ENCODE peak calls at places on chromosomes 5 and 9, in four cellular contexts. X is NCI-H2171 treated with DMSO at 0.1 percent for 48 hours, P is BE2C, F is NCI-H1417. N is an unnamed sample.

GRCh38 chr5:92695123-92696084 is 885.6 kb downstream of the NR2F1-AS1 start:
- DNase-seq in X (no peak), P (no peak), F (no peak), N (no peak)

GRCh38 chr5:91301459-91301858 is 81.7 kb downstream of the ARRDC3 start:
- DNase-seq in X (no peak), P (no peak), F (no peak), N (peak)

GRCh38 chr5:103444333-103445038 is 118.1 kb downstream of the NUDT12 start:
- DNase-seq in X (no peak), P (peak), F (peak), N (no peak)

GRCh38 chr9:76530458-76531100 is 71.6 kb downstream of the GCNT1 start:
- DNase-seq in X (no peak), P (no peak), F (no peak), N (peak)

GRCh38 chr9:136626066-136626725 is 36.5 kb upstream of the EGFL7 start:
- DNase-seq in X (no peak), P (peak), F (peak), N (no peak)

GRCh38 chr5:11878846-11879245 is 25.4 kb downstream of the CTNND2 start:
- DNase-seq in X (peak), P (no peak), F (peak), N (no peak)

GRCh38 chr5:43661102-43661501 is 58.1 kb downstream of the NNT start:
- DNase-seq in X (peak), P (peak), F (peak), N (peak)

GRCh38 chr5:123035950-123036390 is 555 bp downstream of the PPIC start:
- DNase-seq in X (no peak), P (peak), F (peak), N (peak)

GRCh38 chr9:28648723-28649122 is 1075.4 kb upstream of the C9orf72 start:
- DNase-seq in X (no peak), P (no peak), F (no peak), N (no peak)

GRCh38 chr5:170312666-170313065 is 15.1 kb upstream of the LCP2 start:
- DNase-seq in X (no peak), P (no peak), F (no peak), N (peak)

GRCh38 chr5:64229163-64229774 is 63.6 kb downstream of the RNF180 start:
- DNase-seq in X (peak), P (no peak), F (peak), N (peak)

GRCh38 chr9:91623004-91623403 is 199.4 kb upstream of the NFIL3 start:
- DNase-seq in X (no peak), P (no peak), F (no peak), N (no peak)

GRCh38 chr5:115842089-115842881 is 550 bp downstream of the AP3S1 start:
- DNase-seq in X (peak), P (peak), F (peak), N (peak)

GRCh38 chr5:102591650-102592049 is 92.8 kb upstream of the SLCO6A1 start:
- DNase-seq in X (no peak), P (no peak), F (no peak), N (no peak)

GRCh38 chr5:97163360-97163764 is 19.7 kb downstream of the RIOK2 start:
- DNase-seq in X (no peak), P (no peak), F (peak), N (peak)

GRCh38 chr5:109016300-109016699 is 268.6 kb downstream of the FER start:
- DNase-seq in X (no peak), P (no peak), F (peak), N (peak)

GRCh38 chr5:89769975-89770374 is 639.6 kb downstream of the CETN3 start:
- DNase-seq in X (no peak), P (no peak), F (no peak), N (peak)

GRCh38 chr5:60883229-60883628 is 39.2 kb upstream of the ELOVL7 start:
- DNase-seq in X (no peak), P (no peak), F (peak), N (peak)

GRCh38 chr5:151094054-151094858 is 13.4 kb upstream of the TNIP1 start:
- DNase-seq in X (no peak), P (no peak), F (no peak), N (no peak)

GRCh38 chr5:180313677-180314076 is 21.8 kb upstream of the MAPK9 start:
- DNase-seq in X (no peak), P (peak), F (no peak), N (no peak)

GRCh38 chr5:1171340-1171941 is 30.0 kb upstream of the SLC6A19 start:
- DNase-seq in X (no peak), P (no peak), F (no peak), N (peak)

GRCh38 chr9:129898205-129898604 is 62.9 kb downstream of the USP20 start:
- DNase-seq in X (no peak), P (no peak), F (no peak), N (peak)

GRCh38 chr5:128674837-128675446 is 136.9 kb upstream of the FBN2 start:
- DNase-seq in X (no peak), P (peak), F (peak), N (peak)

GRCh38 chr9:109253241-109253636 is 67.6 kb downstream of the EPB41L4B start:
- DNase-seq in X (no peak), P (no peak), F (no peak), N (no peak)

GRCh38 chr5:2916076-2916682 is 164.7 kb upstream of the IRX2 start:
- DNase-seq in X (no peak), P (no peak), F (no peak), N (no peak)

GRCh38 chr9:80615964-80616363 is 1044.2 kb downstream of the TLE4 start:
- DNase-seq in X (no peak), P (no peak), F (no peak), N (peak)

GRCh38 chr9:65411336-65411735 is 126.3 kb upstream of the FOXD4L5 start:
- DNase-seq in X (no peak), P (no peak), F (no peak), N (no peak)

GRCh38 chr5:137142371-137143243 is 356.5 kb downstream of the SPOCK1 start:
- DNase-seq in X (peak), P (no peak), F (no peak), N (peak)

GRCh38 chr5:170552486-170553122 is 48.8 kb downstream of the KCNIP1 start:
- DNase-seq in X (peak), P (no peak), F (no peak), N (peak)

GRCh38 chr5:15106530-15107283 is 235.1 kb upstream of the ANKH start:
- DNase-seq in X (no peak), P (no peak), F (peak), N (no peak)

GRCh38 chr5:133421394-133421793 is 190.9 kb downstream of the FSTL4 start:
- DNase-seq in X (no peak), P (peak), F (peak), N (no peak)

GRCh38 chr9:89368978-89369377 is 50.7 kb downstream of the SECISBP2 start:
- DNase-seq in X (no peak), P (no peak), F (no peak), N (no peak)

GRCh38 chr5:33755216-33755615 is 136.6 kb downstream of the ADAMTS12 start:
- DNase-seq in X (no peak), P (no peak), F (no peak), N (peak)

GRCh38 chr5:138542120-138542955 is 698 bp downstream of the ETF1 start:
- DNase-seq in X (no peak), P (peak), F (peak), N (no peak)

GRCh38 chr5:131867524-131867923 is 70.7 kb upstream of the FNIP1 start:
- DNase-seq in X (no peak), P (no peak), F (no peak), N (no peak)

GRCh38 chr9:105319514-105319863 is 75.0 kb downstream of the SLC44A1 start:
- DNase-seq in X (no peak), P (no peak), F (no peak), N (no peak)

GRCh38 chr9:134297581-134297980 is 28.7 kb upstream of the RXRA start:
- DNase-seq in X (no peak), P (no peak), F (no peak), N (no peak)

GRCh38 chr9:137458194-137459146 is 664 bp downstream of the NSMF start:
- DNase-seq in X (peak), P (peak), F (peak), N (no peak)

GRCh38 chr5:125011982-125012381 is 265.5 kb upstream of the ZNF608 start:
- DNase-seq in X (no peak), P (peak), F (no peak), N (no peak)

GRCh38 chr5:128002420-128002819 is 81.1 kb upstream of the SLC12A2 start:
- DNase-seq in X (no peak), P (no peak), F (no peak), N (no peak)